ENCODE peak calls at places on chromosomes 7 and 10, in eight cellular contexts. C is GM23248, X is Karpas-422, G is neural progenitor cell, B is fibroblast of lung, V is GM23338, K is PC-9, P is endothelial cell of umbilical vein. T is an unnamed sample. For H3K79me2 and H3K36me3, the result is how much of the 10 kb centered on the place peaks cover.

GRCh38 chr7:124322561-124322960 is 289.7 kb upstream of the TMEM229A start:
- DNase-seq in P (no peak), V (no peak), C (no peak), X (no peak), G (no peak), B (no peak), K (no peak), T (no peak)

GRCh38 chr7:99772565-99772964 is 11.4 kb downstream of the CYP3A4 start:
- DNase-seq in G (no peak), V (no peak), P (no peak), X (no peak), C (no peak), B (no peak), K (no peak), T (no peak)

GRCh38 chr7:158317238-158318205 is 270.1 kb downstream of the PTPRN2 start:
- DNase-seq in G (peak), K (no peak), C (no peak), P (no peak), V (peak), X (no peak), B (peak), T (no peak)

GRCh38 chr10:61628875-61629513 is 33.7 kb upstream of the CABCOCO1 start:
- DNase-seq in G (no peak), X (no peak), K (peak), C (peak), P (peak), B (peak), V (peak), T (no peak)

GRCh38 chr7:100444311-100445278 is 8.3 kb upstream of the PPP1R35 start:
- DNase-seq in V (no peak), X (no peak), C (peak), B (peak), K (no peak), P (peak), G (no peak), T (peak)

GRCh38 chr10:31261502-31262311 is 57.3 kb upstream of the ZEB1 start:
- DNase-seq in P (no peak), G (no peak), X (no peak), V (no peak), K (no peak), B (peak), C (peak), T (no peak)

GRCh38 chr7:24143547-24143946 is 140.4 kb upstream of the NPY start:
- DNase-seq in V (no peak), C (no peak), K (no peak), X (no peak), G (no peak), P (no peak), B (no peak), T (no peak)

GRCh38 chr7:104795616-104796398 is 218.2 kb upstream of the KMT2E start:
- DNase-seq in P (peak), V (no peak), X (no peak), B (peak), C (no peak), K (no peak), G (no peak), T (no peak)

GRCh38 chr7:124856299-124856888 is 73.2 kb downstream of the POT1 start:
- DNase-seq in X (peak), K (peak), P (peak), V (peak), C (peak), G (peak), B (peak), T (peak)

GRCh38 chr7:81725003-81725402 is 44.8 kb downstream of the HGF start:
- DNase-seq in B (peak), G (no peak), V (no peak), C (peak), X (no peak), P (no peak), K (no peak), T (no peak)

GRCh38 chr10:778626-779330 is 89.3 kb upstream of the DIP2C start:
- DNase-seq in C (peak), V (no peak), B (peak), X (no peak), K (no peak), P (no peak), G (no peak), T (no peak)

GRCh38 chr7:39421661-39422060 is 144.5 kb upstream of the YAE1 start:
- DNase-seq in G (no peak), V (no peak), B (no peak), P (no peak), X (no peak), K (no peak), C (no peak), T (no peak)

GRCh38 chr10:79222186-79222585 is 125.1 kb upstream of the PPIF start:
- DNase-seq in C (no peak), V (no peak), G (no peak), X (no peak), K (no peak), P (peak), B (no peak), T (no peak)

GRCh38 chr10:118045842-118046490 is 775 bp downstream of the RAB11FIP2 start:
- DNase-seq in G (no peak), P (peak), X (peak), K (no peak), C (peak), V (peak), B (peak), T (peak)

GRCh38 chr10:120688928-120689327 is 162.2 kb upstream of the WDR11 start:
- DNase-seq in G (no peak), B (peak), P (peak), X (no peak), V (no peak), C (peak), K (no peak), T (no peak)

GRCh38 chr7:112990619-112991018 is 96.0 kb downstream of the GPR85 start:
- DNase-seq in B (peak), C (peak), P (no peak), K (no peak), V (no peak), G (no peak), X (no peak), T (no peak)

GRCh38 chr7:2715341-2716231 is 27.6 kb downstream of the AMZ1 start:
- DNase-seq in K (no peak), V (no peak), X (peak), G (no peak), P (no peak), C (no peak), B (no peak), T (peak)

GRCh38 chr7:28083159-28083997 is 97.2 kb downstream of the JAZF1 start:
- DNase-seq in P (no peak), B (no peak), K (no peak), C (peak), V (no peak), X (no peak), G (no peak), T (no peak)

GRCh38 chr10:34996843-34997242 is 93.3 kb downstream of the CUL2 start:
- DNase-seq in P (no peak), B (no peak), G (no peak), C (peak), V (no peak), X (no peak), K (no peak), T (no peak)

GRCh38 chr7:122546496-122546895 is 152.4 kb downstream of the RNF133 start:
- DNase-seq in P (no peak), G (no peak), B (no peak), V (no peak), K (no peak), C (no peak), X (no peak), T (no peak)

DNA sequence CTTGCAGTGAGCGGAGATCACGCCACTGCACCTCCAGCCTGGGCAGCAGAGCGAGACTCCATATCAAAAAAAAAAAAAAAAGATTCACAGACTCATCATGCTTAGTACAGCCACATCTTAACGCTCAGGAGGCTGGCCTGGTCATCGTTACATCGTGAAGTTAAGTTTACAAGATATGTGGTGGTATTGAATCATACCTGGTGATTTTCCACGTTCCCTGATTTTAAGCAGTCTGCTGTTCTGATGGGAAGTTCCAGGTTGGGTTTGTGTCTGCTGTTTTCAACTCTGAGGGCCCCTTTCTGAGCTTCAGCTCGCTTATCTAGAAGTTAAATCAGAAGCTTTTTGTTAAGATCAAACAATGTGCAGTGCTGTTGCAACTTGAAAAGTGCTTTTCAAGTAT is 6.9 kb downstream of the PPP2R2D start:
- DNase-seq in X (peak), P (no peak), C (no peak), B (no peak), K (no peak), V (no peak), G (no peak), T (no peak)
- H3K79me2 ChIP-seq in X (half or more), P (half or more), C (half or more), B (half or more), K (half or more), V (half or more), G (half or more), T (half or more)

DNA sequence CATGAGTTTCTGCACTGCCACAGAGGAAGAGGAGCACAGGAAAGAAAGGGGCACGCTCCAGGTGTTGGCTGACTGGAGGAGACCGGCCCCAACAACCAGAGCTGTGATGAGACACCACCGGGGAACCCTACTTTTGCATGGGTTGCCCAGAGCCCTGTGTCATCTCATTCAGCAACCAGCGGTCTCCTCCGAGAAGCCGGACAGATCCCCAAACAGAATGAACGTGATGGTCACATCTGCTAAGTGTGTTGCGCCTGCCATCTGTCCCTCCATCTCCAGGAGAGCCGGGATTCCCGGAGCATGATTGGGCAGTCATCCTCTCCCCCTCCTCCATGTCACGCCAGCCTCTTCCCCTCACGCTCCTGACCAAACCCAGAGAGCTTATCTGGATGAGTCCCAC is 22.9 kb downstream of the PARP12 start:
- DNase-seq in X (no peak), C (no peak), B (no peak), K (no peak), P (no peak), G (no peak), V (no peak), T (no peak)
- H3K36me3 ChIP-seq in X (under half), C (under half), B (under half), K (under half), P (under half), G (under half), V (under half), T (under half)

DNA sequence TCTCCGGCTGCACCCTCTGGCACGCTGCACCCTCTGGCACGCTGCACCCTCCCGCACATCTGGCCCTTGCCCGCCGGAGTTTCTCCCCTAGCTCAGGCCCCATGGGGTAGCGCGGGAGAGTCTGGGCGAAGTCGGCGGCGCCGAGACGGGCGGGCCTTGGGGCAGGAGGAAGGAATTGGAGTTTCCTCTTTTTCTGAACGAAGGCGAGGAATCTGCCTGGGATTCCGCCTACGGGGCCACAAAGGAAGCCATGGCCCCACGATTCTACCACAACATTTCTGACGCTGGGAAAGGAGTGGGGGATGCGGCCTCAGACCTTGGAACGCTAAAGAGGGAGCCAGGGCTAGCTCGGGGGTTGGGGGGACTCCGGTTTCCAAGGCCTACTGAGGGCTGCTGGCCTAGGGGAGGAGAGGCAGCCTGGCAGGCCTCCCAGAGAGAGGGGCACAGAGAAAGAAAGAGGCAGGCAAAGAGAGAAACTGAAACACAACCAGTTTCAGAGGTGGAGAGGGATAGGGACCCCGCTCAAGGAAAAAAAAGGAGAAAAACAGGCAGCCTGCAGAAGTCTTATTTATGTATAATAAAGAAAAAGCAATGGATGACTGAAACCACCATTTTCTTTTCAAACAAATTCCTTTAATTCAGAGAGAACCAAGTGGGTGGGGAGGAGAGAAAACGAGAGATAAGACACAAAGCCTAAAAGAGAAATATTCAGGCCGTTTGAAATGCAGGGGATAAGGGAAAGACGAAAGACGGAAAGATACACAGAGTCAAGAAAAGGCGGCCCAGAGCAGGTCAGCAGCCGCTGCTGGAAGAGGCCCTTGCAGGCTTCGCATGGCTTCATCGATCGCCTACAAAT is 4.3 kb downstream of the TLX1 start:
- DNase-seq in X (no peak), V (no peak), G (no peak), B (no peak), K (no peak), C (no peak), P (no peak), T (no peak)
- H2AFZ ChIP-seq in X (no peak), V (no peak), G (no peak), B (no peak), K (no peak), C (no peak), P (no peak), T (no peak)

DNA sequence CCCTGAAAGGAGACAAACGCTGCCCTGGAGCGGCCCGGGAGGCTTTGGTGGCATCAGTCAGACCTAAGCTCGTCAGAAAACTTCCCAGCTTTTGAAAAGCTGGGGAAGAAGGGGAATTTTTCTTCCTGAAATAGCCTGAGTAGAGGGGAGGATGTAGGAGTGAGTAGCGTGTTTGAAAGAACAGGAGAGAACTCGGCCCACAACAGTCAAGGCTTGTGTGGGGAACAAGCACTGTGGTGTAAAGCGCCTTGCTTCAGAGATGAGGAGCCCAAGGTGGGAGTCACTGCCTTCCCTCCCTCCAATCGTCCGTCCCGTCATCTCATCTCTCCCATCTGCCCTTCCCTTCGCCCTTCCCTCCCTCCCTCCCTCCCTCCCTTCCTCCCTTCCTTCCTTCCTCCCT is 273.3 kb downstream of the CAMK1D start:
- DNase-seq in C (no peak), V (no peak), B (no peak), P (no peak), G (no peak), X (no peak), K (no peak), T (no peak)
- H3K79me2 ChIP-seq in C (under half), V (under half), B (under half), P (under half), G (under half), X (under half), K (under half), T (under half)

GRCh38 chr10:102368072-102368471 is 27.4 kb upstream of the NFKB2 start:
- DNase-seq in P (no peak), G (no peak), B (no peak), V (no peak), X (no peak), C (no peak), K (peak), T (no peak)
- H3K36me3 ChIP-seq in P (half or more), G (under half), B (under half), V (under half), X (under half), C (half or more), K (under half), T (half or more)